ENCODE peak calls at places on chromosomes 6 and 20, in eight cellular contexts. One of them, this sample, is unnamed.

GRCh38 chr6:98835149-98836024 is 1.0 kb downstream of the POU3F2 start:
- DNase-seq in natural killer cell: no peak
- DNase-seq in cerebellum: no peak
- DNase-seq in HFFc6: no peak
- DNase-seq in EL: no peak
- DNase-seq in stimulated activated CD4-positive, alpha-beta T cell treated with anti-CD3 and anti-CD28 coated beads, TNF-alpha, amount 100 ng/mL, for 4 hours: no peak
- DNase-seq in globus pallidus: peak
- DNase-seq in H4: peak
- DNase-seq in this sample: no peak

GRCh38 chr6:108609276-108609769 is 48.6 kb downstream of the FOXO3 start:
- DNase-seq in HFFc6: peak
- DNase-seq in H4: no peak
- DNase-seq in cerebellum: no peak
- DNase-seq in natural killer cell: no peak
- DNase-seq in stimulated activated CD4-positive, alpha-beta T cell treated with anti-CD3 and anti-CD28 coated beads, TNF-alpha, amount 100 ng/mL, for 4 hours: no peak
- DNase-seq in globus pallidus: no peak
- DNase-seq in EL: peak
- DNase-seq in this sample: no peak

GRCh38 chr6:104859225-104860146 is at the start of gene HACE1:
- DNase-seq in cerebellum: peak
- DNase-seq in natural killer cell: peak
- DNase-seq in H4: peak
- DNase-seq in EL: peak
- DNase-seq in HFFc6: peak
- DNase-seq in globus pallidus: peak
- DNase-seq in stimulated activated CD4-positive, alpha-beta T cell treated with anti-CD3 and anti-CD28 coated beads, TNF-alpha, amount 100 ng/mL, for 4 hours: peak
- DNase-seq in this sample: peak

GRCh38 chr6:138162104-138162946 is 586 bp downstream of the ARFGEF3 start:
- DNase-seq in HFFc6: no peak
- DNase-seq in cerebellum: no peak
- DNase-seq in globus pallidus: no peak
- DNase-seq in natural killer cell: no peak
- DNase-seq in H4: no peak
- DNase-seq in EL: peak
- DNase-seq in stimulated activated CD4-positive, alpha-beta T cell treated with anti-CD3 and anti-CD28 coated beads, TNF-alpha, amount 100 ng/mL, for 4 hours: no peak
- DNase-seq in this sample: peak

GRCh38 chr6:42148058-42148457 is 5.6 kb upstream of the C6orf132 start:
- DNase-seq in EL: no peak
- DNase-seq in HFFc6: no peak
- DNase-seq in cerebellum: no peak
- DNase-seq in globus pallidus: no peak
- DNase-seq in stimulated activated CD4-positive, alpha-beta T cell treated with anti-CD3 and anti-CD28 coated beads, TNF-alpha, amount 100 ng/mL, for 4 hours: no peak
- DNase-seq in H4: no peak
- DNase-seq in natural killer cell: no peak
- DNase-seq in this sample: no peak

GRCh38 chr6:135426833-135427232 is 70.7 kb downstream of the AHI1 start:
- DNase-seq in stimulated activated CD4-positive, alpha-beta T cell treated with anti-CD3 and anti-CD28 coated beads, TNF-alpha, amount 100 ng/mL, for 4 hours: no peak
- DNase-seq in EL: no peak
- DNase-seq in H4: no peak
- DNase-seq in globus pallidus: no peak
- DNase-seq in cerebellum: no peak
- DNase-seq in natural killer cell: no peak
- DNase-seq in HFFc6: no peak
- DNase-seq in this sample: no peak

GRCh38 chr6:2127484-2127911 is 117.9 kb downstream of the GMDS start:
- DNase-seq in EL: no peak
- DNase-seq in HFFc6: no peak
- DNase-seq in stimulated activated CD4-positive, alpha-beta T cell treated with anti-CD3 and anti-CD28 coated beads, TNF-alpha, amount 100 ng/mL, for 4 hours: no peak
- DNase-seq in natural killer cell: peak
- DNase-seq in H4: no peak
- DNase-seq in cerebellum: no peak
- DNase-seq in globus pallidus: no peak
- DNase-seq in this sample: no peak

GRCh38 chr20:24134284-24134683 is 145.7 kb upstream of the GGTLC1 start:
- DNase-seq in HFFc6: no peak
- DNase-seq in EL: no peak
- DNase-seq in natural killer cell: no peak
- DNase-seq in cerebellum: no peak
- DNase-seq in H4: no peak
- DNase-seq in stimulated activated CD4-positive, alpha-beta T cell treated with anti-CD3 and anti-CD28 coated beads, TNF-alpha, amount 100 ng/mL, for 4 hours: no peak
- DNase-seq in globus pallidus: no peak
- DNase-seq in this sample: no peak

GRCh38 chr6:37653933-37654565 is 43.6 kb downstream of the MDGA1 start:
- DNase-seq in globus pallidus: no peak
- DNase-seq in HFFc6: peak
- DNase-seq in stimulated activated CD4-positive, alpha-beta T cell treated with anti-CD3 and anti-CD28 coated beads, TNF-alpha, amount 100 ng/mL, for 4 hours: no peak
- DNase-seq in H4: peak
- DNase-seq in cerebellum: no peak
- DNase-seq in EL: peak
- DNase-seq in natural killer cell: no peak
- DNase-seq in this sample: no peak

GRCh38 chr20:59831901-59832240 is 101.6 kb downstream of the SYCP2 start:
- DNase-seq in HFFc6: no peak
- DNase-seq in cerebellum: no peak
- DNase-seq in H4: no peak
- DNase-seq in globus pallidus: no peak
- DNase-seq in EL: no peak
- DNase-seq in stimulated activated CD4-positive, alpha-beta T cell treated with anti-CD3 and anti-CD28 coated beads, TNF-alpha, amount 100 ng/mL, for 4 hours: no peak
- DNase-seq in natural killer cell: no peak
- DNase-seq in this sample: no peak

GRCh38 chr6:13466304-13467215 is 20.8 kb downstream of the GFOD1 start:
- DNase-seq in cerebellum: no peak
- DNase-seq in EL: no peak
- DNase-seq in stimulated activated CD4-positive, alpha-beta T cell treated with anti-CD3 and anti-CD28 coated beads, TNF-alpha, amount 100 ng/mL, for 4 hours: no peak
- DNase-seq in globus pallidus: no peak
- DNase-seq in HFFc6: no peak
- DNase-seq in natural killer cell: no peak
- DNase-seq in H4: no peak
- DNase-seq in this sample: no peak

GRCh38 chr6:169489642-169490408 is 212.0 kb downstream of the WDR27 start:
- DNase-seq in H4: no peak
- DNase-seq in HFFc6: no peak
- DNase-seq in cerebellum: no peak
- DNase-seq in globus pallidus: no peak
- DNase-seq in EL: no peak
- DNase-seq in stimulated activated CD4-positive, alpha-beta T cell treated with anti-CD3 and anti-CD28 coated beads, TNF-alpha, amount 100 ng/mL, for 4 hours: no peak
- DNase-seq in natural killer cell: no peak
- DNase-seq in this sample: no peak

GRCh38 chr6:10425177-10425972 is 10.5 kb upstream of the TFAP2A start:
- DNase-seq in natural killer cell: no peak
- DNase-seq in HFFc6: no peak
- DNase-seq in stimulated activated CD4-positive, alpha-beta T cell treated with anti-CD3 and anti-CD28 coated beads, TNF-alpha, amount 100 ng/mL, for 4 hours: no peak
- DNase-seq in globus pallidus: no peak
- DNase-seq in cerebellum: no peak
- DNase-seq in EL: no peak
- DNase-seq in H4: no peak
- DNase-seq in this sample: no peak

GRCh38 chr6:33248643-33248931 is 23.1 kb downstream of the VPS52 start:
- DNase-seq in H4: peak
- DNase-seq in stimulated activated CD4-positive, alpha-beta T cell treated with anti-CD3 and anti-CD28 coated beads, TNF-alpha, amount 100 ng/mL, for 4 hours: no peak
- DNase-seq in cerebellum: no peak
- DNase-seq in HFFc6: peak
- DNase-seq in natural killer cell: no peak
- DNase-seq in globus pallidus: no peak
- DNase-seq in EL: peak
- DNase-seq in this sample: no peak

GRCh38 chr20:32332614-32333013 is 25.5 kb upstream of the ASXL1 start:
- DNase-seq in cerebellum: no peak
- DNase-seq in globus pallidus: no peak
- DNase-seq in HFFc6: peak
- DNase-seq in natural killer cell: no peak
- DNase-seq in EL: peak
- DNase-seq in H4: no peak
- DNase-seq in stimulated activated CD4-positive, alpha-beta T cell treated with anti-CD3 and anti-CD28 coated beads, TNF-alpha, amount 100 ng/mL, for 4 hours: no peak
- DNase-seq in this sample: no peak

GRCh38 chr20:61083431-61083830 is 168.6 kb upstream of the CDH4 start:
- DNase-seq in H4: no peak
- DNase-seq in EL: no peak
- DNase-seq in cerebellum: no peak
- DNase-seq in globus pallidus: no peak
- DNase-seq in stimulated activated CD4-positive, alpha-beta T cell treated with anti-CD3 and anti-CD28 coated beads, TNF-alpha, amount 100 ng/mL, for 4 hours: no peak
- DNase-seq in natural killer cell: no peak
- DNase-seq in HFFc6: no peak
- DNase-seq in this sample: no peak

GRCh38 chr6:165774903-165775608 is 112.0 kb upstream of the PDE10A start:
- DNase-seq in EL: no peak
- DNase-seq in HFFc6: no peak
- DNase-seq in stimulated activated CD4-positive, alpha-beta T cell treated with anti-CD3 and anti-CD28 coated beads, TNF-alpha, amount 100 ng/mL, for 4 hours: no peak
- DNase-seq in cerebellum: no peak
- DNase-seq in globus pallidus: no peak
- DNase-seq in H4: no peak
- DNase-seq in natural killer cell: no peak
- DNase-seq in this sample: no peak

GRCh38 chr6:53426544-53427270 is 78.0 kb upstream of the ELOVL5 start:
- DNase-seq in HFFc6: no peak
- DNase-seq in natural killer cell: no peak
- DNase-seq in H4: no peak
- DNase-seq in EL: no peak
- DNase-seq in globus pallidus: no peak
- DNase-seq in cerebellum: no peak
- DNase-seq in stimulated activated CD4-positive, alpha-beta T cell treated with anti-CD3 and anti-CD28 coated beads, TNF-alpha, amount 100 ng/mL, for 4 hours: no peak
- DNase-seq in this sample: no peak

GRCh38 chr6:31836676-31837611 is 9.4 kb downstream of the HSPA1B start:
- DNase-seq in HFFc6: peak
- DNase-seq in stimulated activated CD4-positive, alpha-beta T cell treated with anti-CD3 and anti-CD28 coated beads, TNF-alpha, amount 100 ng/mL, for 4 hours: no peak
- DNase-seq in globus pallidus: no peak
- DNase-seq in natural killer cell: no peak
- DNase-seq in cerebellum: no peak
- DNase-seq in H4: no peak
- DNase-seq in EL: peak
- DNase-seq in this sample: no peak

GRCh38 chr20:62535282-62535811 is 59.6 kb upstream of the GATA5 start:
- DNase-seq in HFFc6: no peak
- DNase-seq in EL: no peak
- DNase-seq in cerebellum: no peak
- DNase-seq in globus pallidus: no peak
- DNase-seq in stimulated activated CD4-positive, alpha-beta T cell treated with anti-CD3 and anti-CD28 coated beads, TNF-alpha, amount 100 ng/mL, for 4 hours: no peak
- DNase-seq in H4: no peak
- DNase-seq in natural killer cell: no peak
- DNase-seq in this sample: no peak

GRCh38 chr6:170462366-170463020 is 90.6 kb downstream of the PSMB1 start:
- DNase-seq in natural killer cell: no peak
- DNase-seq in H4: no peak
- DNase-seq in EL: no peak
- DNase-seq in stimulated activated CD4-positive, alpha-beta T cell treated with anti-CD3 and anti-CD28 coated beads, TNF-alpha, amount 100 ng/mL, for 4 hours: no peak
- DNase-seq in globus pallidus: no peak
- DNase-seq in HFFc6: no peak
- DNase-seq in cerebellum: no peak
- DNase-seq in this sample: no peak

GRCh38 chr6:44221961-44222335 is 1.4 kb upstream of the SLC29A1 start:
- DNase-seq in cerebellum: no peak
- DNase-seq in H4: no peak
- DNase-seq in HFFc6: no peak
- DNase-seq in globus pallidus: no peak
- DNase-seq in natural killer cell: no peak
- DNase-seq in EL: no peak
- DNase-seq in stimulated activated CD4-positive, alpha-beta T cell treated with anti-CD3 and anti-CD28 coated beads, TNF-alpha, amount 100 ng/mL, for 4 hours: no peak
- DNase-seq in this sample: no peak

GRCh38 chr6:51570168-51570921 is 517.1 kb downstream of the PKHD1 start:
- DNase-seq in globus pallidus: no peak
- DNase-seq in EL: no peak
- DNase-seq in H4: no peak
- DNase-seq in cerebellum: no peak
- DNase-seq in stimulated activated CD4-positive, alpha-beta T cell treated with anti-CD3 and anti-CD28 coated beads, TNF-alpha, amount 100 ng/mL, for 4 hours: no peak
- DNase-seq in HFFc6: no peak
- DNase-seq in natural killer cell: no peak
- DNase-seq in this sample: no peak

GRCh38 chr6:33700391-33701050 is 11.0 kb downstream of the UQCC2 start:
- DNase-seq in stimulated activated CD4-positive, alpha-beta T cell treated with anti-CD3 and anti-CD28 coated beads, TNF-alpha, amount 100 ng/mL, for 4 hours: peak
- DNase-seq in natural killer cell: peak
- DNase-seq in EL: peak
- DNase-seq in cerebellum: no peak
- DNase-seq in H4: peak
- DNase-seq in HFFc6: peak
- DNase-seq in globus pallidus: no peak
- DNase-seq in this sample: peak

GRCh38 chr6:14520536-14520935 is 403.0 kb downstream of the CD83 start:
- DNase-seq in stimulated activated CD4-positive, alpha-beta T cell treated with anti-CD3 and anti-CD28 coated beads, TNF-alpha, amount 100 ng/mL, for 4 hours: no peak
- DNase-seq in HFFc6: no peak
- DNase-seq in cerebellum: no peak
- DNase-seq in EL: no peak
- DNase-seq in globus pallidus: no peak
- DNase-seq in natural killer cell: no peak
- DNase-seq in H4: no peak
- DNase-seq in this sample: no peak

This sample was measured in cerebellar cortex.